ENCODE peak calls at places on chromosomes 3 and 15, in five cellular contexts. One of them, this sample, is unnamed.

GRCh38 chr3:155912574-155913190 is 42.2 kb downstream of the GMPS start:
- DNase-seq in iPS DF 6.9: no peak
- DNase-seq in lung: no peak
- DNase-seq in astrocyte of the cerebellum: peak
- DNase-seq in AG08395: peak
- DNase-seq in this sample: no peak

GRCh38 chr15:66921319-66921718 is 144.1 kb upstream of the SMAD3 start:
- DNase-seq in iPS DF 6.9: no peak
- DNase-seq in lung: no peak
- DNase-seq in astrocyte of the cerebellum: no peak
- DNase-seq in AG08395: no peak
- DNase-seq in this sample: no peak

GRCh38 chr3:143000525-143000924 is 845 bp upstream of the U2SURP start:
- DNase-seq in iPS DF 6.9: no peak
- DNase-seq in lung: no peak
- DNase-seq in astrocyte of the cerebellum: peak
- DNase-seq in AG08395: peak
- DNase-seq in this sample: no peak

GRCh38 chr3:133996251-133996661 is 33.5 kb downstream of the SLCO2A1 start:
- DNase-seq in iPS DF 6.9: no peak
- DNase-seq in lung: no peak
- DNase-seq in astrocyte of the cerebellum: peak
- DNase-seq in AG08395: no peak
- DNase-seq in this sample: no peak

GRCh38 chr3:37729119-37729518 is 132.6 kb upstream of the CTDSPL start:
- DNase-seq in iPS DF 6.9: no peak
- DNase-seq in lung: no peak
- DNase-seq in astrocyte of the cerebellum: no peak
- DNase-seq in AG08395: peak
- DNase-seq in this sample: no peak

GRCh38 chr3:46162975-46163550 is 45.0 kb downstream of the CCR1 start:
- DNase-seq in iPS DF 6.9: no peak
- DNase-seq in lung: no peak
- DNase-seq in astrocyte of the cerebellum: no peak
- DNase-seq in AG08395: no peak
- DNase-seq in this sample: no peak

GRCh38 chr3:65902304-65902793 is 136.4 kb downstream of the MAGI1 start:
- DNase-seq in iPS DF 6.9: peak
- DNase-seq in lung: no peak
- DNase-seq in astrocyte of the cerebellum: no peak
- DNase-seq in AG08395: no peak
- DNase-seq in this sample: no peak

GRCh38 chr3:119220198-119220597 is 20.5 kb downstream of the B4GALT4 start:
- DNase-seq in iPS DF 6.9: no peak
- DNase-seq in lung: no peak
- DNase-seq in astrocyte of the cerebellum: no peak
- DNase-seq in AG08395: no peak
- DNase-seq in this sample: no peak

GRCh38 chr3:10198226-10198625 is 33.5 kb downstream of the IRAK2 start:
- DNase-seq in iPS DF 6.9: no peak
- DNase-seq in lung: no peak
- DNase-seq in astrocyte of the cerebellum: no peak
- DNase-seq in AG08395: no peak
- DNase-seq in this sample: no peak

GRCh38 chr15:60679256-60679655 is 200.3 kb upstream of the ICE2 start:
- DNase-seq in iPS DF 6.9: no peak
- DNase-seq in lung: no peak
- DNase-seq in astrocyte of the cerebellum: peak
- DNase-seq in AG08395: peak
- DNase-seq in this sample: no peak

GRCh38 chr15:101112336-101113113 is 139.3 kb downstream of the CHSY1 start:
- DNase-seq in iPS DF 6.9: no peak
- DNase-seq in lung: no peak
- DNase-seq in astrocyte of the cerebellum: no peak
- DNase-seq in AG08395: no peak
- DNase-seq in this sample: no peak

GRCh38 chr3:73401058-73401457 is 223.7 kb downstream of the PDZRN3 start:
- DNase-seq in iPS DF 6.9: no peak
- DNase-seq in lung: no peak
- DNase-seq in astrocyte of the cerebellum: no peak
- DNase-seq in AG08395: peak
- DNase-seq in this sample: no peak

GRCh38 chr3:100047455-100048141 is 66.7 kb downstream of the FILIP1L start:
- DNase-seq in iPS DF 6.9: no peak
- DNase-seq in lung: no peak
- DNase-seq in astrocyte of the cerebellum: no peak
- DNase-seq in AG08395: no peak
- DNase-seq in this sample: no peak

This sample was measured in epithelial cell of proximal tubule.